ENCODE peak calls at places on chromosomes 6 and 20, in seven cellular contexts. One of them, this sample, is unnamed. For H3K36me3, the result is how much of the 10 kb centered on the place peaks cover.

GRCh38 chr6:126812651-126813050 is 305.8 kb upstream of the RSPO3 start:
- DNase-seq in mammary epithelial cell: no peak
- DNase-seq in heart left ventricle: no peak
- DNase-seq in CD8-positive, alpha-beta T cell: no peak
- DNase-seq in breast epithelium: no peak
- DNase-seq in lower lobe of right lung: no peak
- DNase-seq in PC-3: no peak
- DNase-seq in this sample: peak

GRCh38 chr6:158337332-158337731 is 25.1 kb downstream of the TULP4 start:
- DNase-seq in PC-3: no peak
- DNase-seq in CD8-positive, alpha-beta T cell: no peak
- DNase-seq in lower lobe of right lung: no peak
- DNase-seq in breast epithelium: no peak
- DNase-seq in mammary epithelial cell: no peak
- DNase-seq in heart left ventricle: no peak
- DNase-seq in this sample: no peak

GRCh38 chr6:44009425-44010321 is 117.6 kb downstream of the MRPL14 start:
- DNase-seq in mammary epithelial cell: peak
- DNase-seq in PC-3: peak
- DNase-seq in heart left ventricle: peak
- DNase-seq in breast epithelium: peak
- DNase-seq in lower lobe of right lung: no peak
- DNase-seq in CD8-positive, alpha-beta T cell: no peak
- DNase-seq in this sample: no peak

GRCh38 chr6:124040655-124041054 is 237.0 kb downstream of the NKAIN2 start:
- DNase-seq in mammary epithelial cell: no peak
- DNase-seq in heart left ventricle: no peak
- DNase-seq in CD8-positive, alpha-beta T cell: no peak
- DNase-seq in lower lobe of right lung: no peak
- DNase-seq in PC-3: no peak
- DNase-seq in breast epithelium: no peak
- DNase-seq in this sample: no peak

GRCh38 chr6:28953039-28953872 is 29.5 kb upstream of the TRIM27 start:
- DNase-seq in heart left ventricle: no peak
- DNase-seq in CD8-positive, alpha-beta T cell: peak
- DNase-seq in mammary epithelial cell: peak
- DNase-seq in breast epithelium: no peak
- DNase-seq in lower lobe of right lung: no peak
- DNase-seq in PC-3: peak
- DNase-seq in this sample: peak

GRCh38 chr6:28618889-28619555 is 93.3 kb downstream of the GPX5 start:
- DNase-seq in heart left ventricle: no peak
- DNase-seq in breast epithelium: no peak
- DNase-seq in PC-3: no peak
- DNase-seq in mammary epithelial cell: no peak
- DNase-seq in lower lobe of right lung: no peak
- DNase-seq in CD8-positive, alpha-beta T cell: no peak
- DNase-seq in this sample: no peak

GRCh38 chr6:49915035-49915434 is 48.7 kb upstream of the CRISP1 start:
- DNase-seq in breast epithelium: no peak
- DNase-seq in PC-3: no peak
- DNase-seq in CD8-positive, alpha-beta T cell: no peak
- DNase-seq in mammary epithelial cell: no peak
- DNase-seq in heart left ventricle: peak
- DNase-seq in lower lobe of right lung: no peak
- DNase-seq in this sample: peak

GRCh38 chr6:81752969-81753708 is 658 bp upstream of the TENT5A start:
- DNase-seq in CD8-positive, alpha-beta T cell: peak
- DNase-seq in breast epithelium: peak
- DNase-seq in lower lobe of right lung: peak
- DNase-seq in heart left ventricle: peak
- DNase-seq in mammary epithelial cell: peak
- DNase-seq in PC-3: peak
- DNase-seq in this sample: peak

GRCh38 chr20:17835240-17835940 is 133.2 kb downstream of the SNX5 start:
- DNase-seq in lower lobe of right lung: no peak
- DNase-seq in mammary epithelial cell: peak
- DNase-seq in PC-3: peak
- DNase-seq in heart left ventricle: no peak
- DNase-seq in breast epithelium: peak
- DNase-seq in CD8-positive, alpha-beta T cell: no peak
- DNase-seq in this sample: no peak

GRCh38 chr6:44264154-44265002 is 973 bp downstream of the NFKBIE start:
- DNase-seq in heart left ventricle: peak
- DNase-seq in CD8-positive, alpha-beta T cell: peak
- DNase-seq in mammary epithelial cell: peak
- DNase-seq in PC-3: no peak
- DNase-seq in lower lobe of right lung: peak
- DNase-seq in breast epithelium: no peak
- DNase-seq in this sample: no peak

GRCh38 chr6:84027340-84028183 is 6.0 kb upstream of the MRAP2 start:
- DNase-seq in mammary epithelial cell: peak
- DNase-seq in CD8-positive, alpha-beta T cell: no peak
- DNase-seq in heart left ventricle: no peak
- DNase-seq in lower lobe of right lung: no peak
- DNase-seq in breast epithelium: no peak
- DNase-seq in PC-3: peak
- DNase-seq in this sample: peak

GRCh38 chr20:45817652-45818194 is 5.3 kb downstream of the UBE2C start:
- DNase-seq in PC-3: peak
- DNase-seq in mammary epithelial cell: peak
- DNase-seq in CD8-positive, alpha-beta T cell: no peak
- DNase-seq in heart left ventricle: no peak
- DNase-seq in lower lobe of right lung: no peak
- DNase-seq in breast epithelium: no peak
- DNase-seq in this sample: no peak

GRCh38 chr6:134049176-134049575 is 3.2 kb downstream of the SLC2A12 start:
- DNase-seq in lower lobe of right lung: no peak
- DNase-seq in breast epithelium: no peak
- DNase-seq in CD8-positive, alpha-beta T cell: no peak
- DNase-seq in heart left ventricle: no peak
- DNase-seq in PC-3: no peak
- DNase-seq in mammary epithelial cell: no peak
- DNase-seq in this sample: no peak

GRCh38 chr6:17633465-17634188 is 33.5 kb downstream of the FAM8A1 start:
- DNase-seq in breast epithelium: no peak
- DNase-seq in heart left ventricle: no peak
- DNase-seq in PC-3: no peak
- DNase-seq in mammary epithelial cell: no peak
- DNase-seq in lower lobe of right lung: no peak
- DNase-seq in CD8-positive, alpha-beta T cell: peak
- DNase-seq in this sample: no peak

GRCh38 chr20:14493408-14493807 is 156.0 kb upstream of the FLRT3 start:
- DNase-seq in mammary epithelial cell: no peak
- DNase-seq in breast epithelium: no peak
- DNase-seq in lower lobe of right lung: no peak
- DNase-seq in PC-3: no peak
- DNase-seq in heart left ventricle: no peak
- DNase-seq in CD8-positive, alpha-beta T cell: no peak
- DNase-seq in this sample: no peak

GRCh38 chr20:14497004-14497403 is 159.6 kb upstream of the FLRT3 start:
- DNase-seq in lower lobe of right lung: no peak
- DNase-seq in breast epithelium: no peak
- DNase-seq in CD8-positive, alpha-beta T cell: no peak
- DNase-seq in mammary epithelial cell: no peak
- DNase-seq in heart left ventricle: no peak
- DNase-seq in PC-3: peak
- DNase-seq in this sample: no peak

GRCh38 chr20:14495066-14495465 is 157.7 kb upstream of the FLRT3 start:
- DNase-seq in lower lobe of right lung: no peak
- DNase-seq in PC-3: peak
- DNase-seq in heart left ventricle: no peak
- DNase-seq in breast epithelium: no peak
- DNase-seq in CD8-positive, alpha-beta T cell: no peak
- DNase-seq in mammary epithelial cell: no peak
- DNase-seq in this sample: no peak

GRCh38 chr20:14494355-14494754 is 156.9 kb upstream of the FLRT3 start:
- DNase-seq in PC-3: no peak
- DNase-seq in CD8-positive, alpha-beta T cell: no peak
- DNase-seq in heart left ventricle: no peak
- DNase-seq in lower lobe of right lung: no peak
- DNase-seq in breast epithelium: no peak
- DNase-seq in mammary epithelial cell: no peak
- DNase-seq in this sample: no peak

GRCh38 chr20:14498809-14499208 is 161.4 kb upstream of the FLRT3 start:
- DNase-seq in CD8-positive, alpha-beta T cell: no peak
- DNase-seq in PC-3: no peak
- DNase-seq in heart left ventricle: no peak
- DNase-seq in lower lobe of right lung: no peak
- DNase-seq in mammary epithelial cell: no peak
- DNase-seq in breast epithelium: no peak
- DNase-seq in this sample: peak
- H3K36me3 ChIP-seq in CD8-positive, alpha-beta T cell: under half
- H3K36me3 ChIP-seq in PC-3: under half
- H3K36me3 ChIP-seq in heart left ventricle: under half
- H3K36me3 ChIP-seq in lower lobe of right lung: under half
- H3K36me3 ChIP-seq in mammary epithelial cell: under half
- H3K36me3 ChIP-seq in breast epithelium: under half
- H3K36me3 ChIP-seq in this sample: under half

DNA sequence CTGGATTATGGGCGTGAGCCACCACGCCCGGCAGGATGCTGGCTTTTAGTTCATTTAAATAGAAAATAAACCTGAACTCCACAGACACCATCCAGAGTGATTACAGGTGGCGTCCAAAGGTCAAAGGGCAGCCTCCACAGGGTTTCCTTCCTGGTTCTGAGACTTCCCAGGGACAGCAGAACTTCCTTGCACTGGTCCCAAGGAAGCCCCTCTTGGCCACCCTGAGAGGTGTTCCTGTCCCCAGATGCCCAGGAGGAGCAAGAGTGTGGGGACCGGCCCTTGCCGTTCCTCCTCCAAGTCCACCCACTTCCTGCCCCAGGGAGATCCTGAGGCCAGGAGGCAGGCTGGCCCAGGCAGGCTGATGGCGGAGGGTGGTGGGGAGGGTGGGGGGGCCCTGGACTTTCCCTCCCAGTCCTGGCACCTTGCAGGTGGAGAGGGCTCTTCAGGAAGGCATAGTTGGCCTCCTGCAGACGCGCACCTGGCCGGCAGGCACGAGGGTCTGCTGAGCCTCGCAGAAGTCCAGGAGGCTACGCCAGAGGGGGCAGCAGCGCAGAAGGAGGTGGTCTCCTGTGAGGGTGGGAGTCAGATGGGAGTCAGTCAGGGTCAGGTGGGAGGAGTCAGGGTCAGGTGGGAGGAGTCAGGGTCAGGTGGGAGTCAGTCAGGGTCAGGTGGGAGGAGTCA is 5.0 kb downstream of the FNDC11 start:
- DNase-seq in lower lobe of right lung: no peak
- DNase-seq in CD8-positive, alpha-beta T cell: no peak
- DNase-seq in PC-3: no peak
- DNase-seq in mammary epithelial cell: no peak
- DNase-seq in heart left ventricle: no peak
- DNase-seq in breast epithelium: no peak
- DNase-seq in this sample: no peak
- H3K27ac ChIP-seq in lower lobe of right lung: no peak
- H3K27ac ChIP-seq in CD8-positive, alpha-beta T cell: no peak
- H3K27ac ChIP-seq in PC-3: no peak
- H3K27ac ChIP-seq in mammary epithelial cell: no peak
- H3K27ac ChIP-seq in heart left ventricle: no peak
- H3K27ac ChIP-seq in breast epithelium: no peak
- H3K27ac ChIP-seq in this sample: no peak

GRCh38 chr6:167237438-167237837 is 53.7 kb upstream of the UNC93A start:
- DNase-seq in mammary epithelial cell: no peak
- DNase-seq in heart left ventricle: no peak
- DNase-seq in CD8-positive, alpha-beta T cell: no peak
- DNase-seq in lower lobe of right lung: no peak
- DNase-seq in PC-3: no peak
- DNase-seq in breast epithelium: no peak
- DNase-seq in this sample: no peak
- H3K36me3 ChIP-seq in mammary epithelial cell: under half
- H3K36me3 ChIP-seq in heart left ventricle: under half
- H3K36me3 ChIP-seq in CD8-positive, alpha-beta T cell: under half
- H3K36me3 ChIP-seq in lower lobe of right lung: under half
- H3K36me3 ChIP-seq in PC-3: under half
- H3K36me3 ChIP-seq in breast epithelium: under half
- H3K36me3 ChIP-seq in this sample: under half

GRCh38 chr6:116271309-116271708 is 8.4 kb downstream of the TSPYL1 start:
- DNase-seq in CD8-positive, alpha-beta T cell: no peak
- DNase-seq in PC-3: no peak
- DNase-seq in breast epithelium: no peak
- DNase-seq in mammary epithelial cell: no peak
- DNase-seq in lower lobe of right lung: no peak
- DNase-seq in heart left ventricle: no peak
- DNase-seq in this sample: no peak
- H3K27ac ChIP-seq in CD8-positive, alpha-beta T cell: no peak
- H3K27ac ChIP-seq in PC-3: no peak
- H3K27ac ChIP-seq in breast epithelium: no peak
- H3K27ac ChIP-seq in mammary epithelial cell: no peak
- H3K27ac ChIP-seq in lower lobe of right lung: no peak
- H3K27ac ChIP-seq in heart left ventricle: no peak
- H3K27ac ChIP-seq in this sample: no peak

GRCh38 chr6:35065441-35065800 is 75.7 kb downstream of the TCP11 start:
- DNase-seq in PC-3: no peak
- DNase-seq in mammary epithelial cell: no peak
- DNase-seq in breast epithelium: no peak
- DNase-seq in CD8-positive, alpha-beta T cell: no peak
- DNase-seq in heart left ventricle: no peak
- DNase-seq in lower lobe of right lung: peak
- DNase-seq in this sample: no peak

GRCh38 chr6:35065870-35066269 is 75.3 kb downstream of the TCP11 start:
- DNase-seq in mammary epithelial cell: no peak
- DNase-seq in CD8-positive, alpha-beta T cell: no peak
- DNase-seq in heart left ventricle: no peak
- DNase-seq in breast epithelium: no peak
- DNase-seq in lower lobe of right lung: peak
- DNase-seq in PC-3: no peak
- DNase-seq in this sample: no peak

GRCh38 chr6:35064508-35065440 is 76.4 kb downstream of the TCP11 start:
- DNase-seq in heart left ventricle: no peak
- DNase-seq in lower lobe of right lung: peak
- DNase-seq in breast epithelium: no peak
- DNase-seq in mammary epithelial cell: no peak
- DNase-seq in PC-3: no peak
- DNase-seq in CD8-positive, alpha-beta T cell: no peak
- DNase-seq in this sample: no peak

GRCh38 chr6:35062676-35063574 is 78.2 kb downstream of the TCP11 start:
- DNase-seq in mammary epithelial cell: no peak
- DNase-seq in breast epithelium: no peak
- DNase-seq in CD8-positive, alpha-beta T cell: no peak
- DNase-seq in PC-3: no peak
- DNase-seq in lower lobe of right lung: no peak
- DNase-seq in heart left ventricle: no peak
- DNase-seq in this sample: no peak

DNA sequence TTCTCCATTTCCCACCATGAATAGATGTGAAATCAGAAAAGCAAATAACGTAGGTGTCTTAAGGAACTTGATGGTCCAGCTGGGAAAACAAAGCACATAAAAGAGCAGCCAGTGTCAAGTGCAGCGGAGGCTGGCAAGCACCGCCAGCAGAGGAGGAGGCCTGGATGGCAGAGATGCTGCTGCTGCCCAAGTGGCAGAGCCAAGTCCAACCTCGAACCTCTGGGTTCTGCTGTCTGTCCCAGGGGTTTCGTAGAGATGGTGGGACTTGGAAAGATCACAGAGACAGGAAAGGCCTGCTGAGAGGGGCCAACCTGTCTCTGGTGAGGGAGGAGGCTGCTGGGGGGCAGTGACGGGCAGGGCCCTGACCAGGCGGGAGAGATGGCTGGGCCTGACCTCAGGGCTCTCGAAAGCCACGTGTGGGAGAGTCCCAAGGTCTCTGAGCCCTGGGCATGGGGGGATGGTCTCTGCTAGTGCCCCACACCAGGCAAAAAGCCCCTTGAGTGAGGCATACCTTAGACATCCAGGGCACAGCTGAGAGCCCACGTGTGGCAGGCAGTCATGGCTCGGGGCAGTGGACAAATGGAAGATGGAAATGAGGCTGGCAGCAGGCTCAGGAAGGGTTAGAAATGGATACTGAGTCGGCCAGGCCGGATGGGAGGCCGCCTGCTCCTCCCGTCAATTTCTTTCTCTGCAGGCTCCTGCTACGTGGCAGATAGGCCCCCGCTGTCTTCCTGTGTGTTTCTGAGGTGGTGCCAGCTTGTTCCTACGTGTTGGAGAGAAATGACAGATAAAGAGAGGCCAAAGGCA is 77.2 kb downstream of the TCP11 start:
- DNase-seq in heart left ventricle: no peak
- DNase-seq in CD8-positive, alpha-beta T cell: no peak
- DNase-seq in lower lobe of right lung: no peak
- DNase-seq in mammary epithelial cell: no peak
- DNase-seq in PC-3: no peak
- DNase-seq in breast epithelium: no peak
- DNase-seq in this sample: no peak
- H3K36me3 ChIP-seq in heart left ventricle: half or more
- H3K36me3 ChIP-seq in CD8-positive, alpha-beta T cell: under half
- H3K36me3 ChIP-seq in lower lobe of right lung: half or more
- H3K36me3 ChIP-seq in mammary epithelial cell: under half
- H3K36me3 ChIP-seq in PC-3: under half
- H3K36me3 ChIP-seq in breast epithelium: under half
- H3K36me3 ChIP-seq in this sample: under half